ENCODE peak calls at places on chromosome 3, in ten cellular contexts. N is stromal cell of bone marrow, H is occipital lobe, Q is brain microvascular endothelial cell, M is PC-3, C is head of caudate nucleus, A is DMS53, W is endodermal cell, E is breast epithelium, O is cardiac fibroblast. L is an unnamed sample.

GRCh38 chr3:22922317-22922716 is 280.8 kb upstream of the UBE2E2 start:
- DNase-seq in H (no peak), Q (no peak), O (peak), W (no peak), M (peak), N (no peak), A (peak), C (no peak), E (no peak), L (no peak)

GRCh38 chr3:147407495-147408179 is 1.3 kb upstream of the ZIC4 start:
- DNase-seq in H (no peak), N (no peak), Q (no peak), C (no peak), O (no peak), M (no peak), E (no peak), W (no peak), A (no peak), L (no peak)

GRCh38 chr3:128222771-128223386 is 69.6 kb downstream of the EEFSEC start:
- DNase-seq in E (no peak), O (peak), M (peak), W (no peak), C (no peak), Q (no peak), N (no peak), A (no peak), H (no peak), L (no peak)

GRCh38 chr3:37945803-37946530 is 44.6 kb upstream of the VILL start:
- DNase-seq in N (no peak), W (peak), A (no peak), O (peak), C (no peak), E (peak), H (no peak), Q (peak), M (peak), L (peak)

GRCh38 chr3:52440671-52441070 is 4.2 kb downstream of the SEMA3G start:
- DNase-seq in Q (no peak), N (no peak), O (no peak), E (no peak), H (no peak), M (no peak), A (no peak), C (no peak), W (no peak), L (no peak)

GRCh38 chr3:89841041-89841440 is 733.6 kb downstream of the EPHA3 start:
- DNase-seq in H (no peak), C (no peak), M (peak), E (no peak), W (no peak), Q (peak), A (no peak), N (no peak), O (peak), L (no peak)

GRCh38 chr3:195394700-195395099 is 48.1 kb downstream of the ACAP2 start:
- DNase-seq in A (no peak), M (no peak), E (no peak), H (no peak), O (peak), C (no peak), N (peak), Q (peak), W (no peak), L (no peak)

GRCh38 chr3:42819351-42819965 is 10.2 kb downstream of the ACKR2 start:
- DNase-seq in A (peak), M (peak), N (no peak), E (no peak), H (no peak), O (no peak), Q (no peak), C (no peak), W (peak), L (no peak)

GRCh38 chr3:188352196-188352927 is 198.4 kb downstream of the LPP start:
- DNase-seq in O (no peak), A (no peak), Q (no peak), E (no peak), W (no peak), N (no peak), H (no peak), C (no peak), M (no peak), L (no peak)

GRCh38 chr3:54042259-54042823 is 80.0 kb upstream of the CACNA2D3 start:
- DNase-seq in A (no peak), N (no peak), H (no peak), Q (no peak), W (peak), C (no peak), O (no peak), E (no peak), M (peak), L (no peak)

GRCh38 chr3:141128126-141128777 is 77.1 kb downstream of the SPSB4 start:
- DNase-seq in A (no peak), H (no peak), E (no peak), Q (no peak), C (no peak), O (no peak), N (no peak), W (no peak), M (no peak), L (no peak)

GRCh38 chr3:37702478-37703154 is 159.1 kb upstream of the CTDSPL start:
- DNase-seq in A (no peak), E (no peak), W (peak), C (no peak), Q (no peak), H (no peak), O (no peak), N (no peak), M (no peak), L (no peak)

GRCh38 chr3:178146406-178146831 is 389.8 kb upstream of the KCNMB2 start:
- DNase-seq in W (no peak), H (no peak), Q (no peak), A (peak), O (no peak), C (no peak), E (no peak), N (no peak), M (peak), L (no peak)

GRCh38 chr3:178419078-178419477 is 117.2 kb upstream of the KCNMB2 start:
- DNase-seq in M (peak), H (no peak), N (no peak), Q (peak), E (no peak), W (no peak), A (peak), O (peak), C (no peak), L (no peak)

GRCh38 chr3:52001443-52001974 is 5.8 kb upstream of the RPL29 start:
- DNase-seq in H (peak), O (peak), N (no peak), C (peak), E (peak), W (peak), M (peak), Q (peak), A (peak), L (no peak)

GRCh38 chr3:113166719-113167492 is 44.5 kb upstream of the BOC start:
- DNase-seq in H (no peak), W (peak), N (peak), E (peak), C (peak), A (no peak), Q (no peak), O (peak), M (peak), L (no peak)

GRCh38 chr3:112486811-112487505 is 12.3 kb downstream of the BTLA start:
- DNase-seq in A (no peak), E (no peak), C (no peak), O (peak), W (no peak), N (no peak), Q (peak), M (no peak), H (no peak), L (no peak)

GRCh38 chr3:185253645-185254410 is at the start of gene EHHADH:
- DNase-seq in M (peak), A (peak), Q (peak), N (peak), W (peak), C (peak), O (peak), E (peak), H (no peak), L (no peak)

GRCh38 chr3:54670269-54671000 is 257.4 kb downstream of the LRTM1 start:
- DNase-seq in O (no peak), M (no peak), E (no peak), C (no peak), A (no peak), N (no peak), W (peak), H (no peak), Q (no peak), L (no peak)

GRCh38 chr3:17154941-17155340 is 270.2 kb downstream of the PLCL2 start:
- DNase-seq in H (no peak), W (no peak), E (no peak), N (no peak), C (no peak), Q (no peak), O (no peak), A (no peak), M (no peak), L (no peak)

GRCh38 chr3:125960066-125960424 is 8.9 kb upstream of the ROPN1B start:
- DNase-seq in M (no peak), H (no peak), E (no peak), N (no peak), W (no peak), C (no peak), O (no peak), A (no peak), Q (no peak), L (no peak)

GRCh38 chr3:5010706-5011554 is 31.7 kb downstream of the BHLHE40 start:
- DNase-seq in O (no peak), A (no peak), W (peak), N (no peak), E (no peak), C (no peak), H (no peak), M (no peak), Q (no peak), L (no peak)

GRCh38 chr3:52805270-52806039 is 10.9 kb downstream of the ITIH3 start:
- DNase-seq in Q (no peak), N (no peak), H (no peak), O (no peak), A (no peak), C (no peak), W (no peak), M (no peak), E (no peak), L (no peak)

GRCh38 chr3:121626495-121626894 is 33.3 kb downstream of the FBXO40 start:
- DNase-seq in M (no peak), O (no peak), H (no peak), C (no peak), A (no peak), E (no peak), W (no peak), Q (no peak), N (no peak), L (no peak)

GRCh38 chr3:33980252-33980651 is 181.8 kb downstream of the PDCD6IP start:
- DNase-seq in N (peak), W (peak), C (no peak), E (no peak), O (peak), M (peak), A (peak), Q (peak), H (no peak), L (peak)

GRCh38 chr3:190017575-190018288 is 103.0 kb downstream of the P3H2 start:
- DNase-seq in H (no peak), Q (peak), M (peak), A (peak), C (peak), O (peak), E (no peak), W (peak), N (no peak), L (peak)

GRCh38 chr3:168801792-168802191 is 706.1 kb upstream of the GOLIM4 start:
- DNase-seq in W (no peak), N (peak), M (peak), A (peak), O (peak), Q (peak), H (no peak), C (no peak), E (no peak), L (peak)

GRCh38 chr3:11568503-11569155 is 75.1 kb downstream of the VGLL4 start:
- DNase-seq in M (peak), O (peak), C (peak), Q (peak), N (peak), H (peak), A (no peak), W (no peak), E (peak), L (no peak)

GRCh38 chr3:177905173-177905894 is 630.9 kb upstream of the KCNMB2 start:
- DNase-seq in O (peak), W (no peak), E (no peak), M (peak), Q (peak), H (no peak), N (peak), C (no peak), A (no peak), L (no peak)

GRCh38 chr3:193391902-193392301 is 13.3 kb upstream of the ATP13A5 start:
- DNase-seq in N (no peak), E (peak), M (peak), O (no peak), W (no peak), H (no peak), C (no peak), A (peak), Q (no peak), L (no peak)

GRCh38 chr3:47838503-47838902 is 35.6 kb downstream of the DHX30 start:
- DNase-seq in Q (no peak), A (no peak), M (no peak), H (no peak), N (no peak), O (no peak), E (no peak), W (no peak), C (no peak), L (no peak)

GRCh38 chr3:31895471-31895870 is 85.6 kb downstream of the OSBPL10 start:
- DNase-seq in E (no peak), Q (no peak), O (peak), W (no peak), C (no peak), N (no peak), H (no peak), M (no peak), A (no peak), L (no peak)

GRCh38 chr3:14507345-14507741 is 32.8 kb downstream of the GRIP2 start:
- DNase-seq in M (no peak), W (peak), N (no peak), O (no peak), E (no peak), C (no peak), A (peak), H (no peak), Q (no peak), L (no peak)

GRCh38 chr3:56819016-56819809 is 17.5 kb upstream of the ARHGEF3 start:
- DNase-seq in W (no peak), E (no peak), Q (no peak), N (no peak), C (no peak), M (peak), A (peak), H (no peak), O (peak), L (no peak)

GRCh38 chr3:129224984-129225393 is 24.4 kb upstream of the COPG1 start:
- DNase-seq in E (peak), M (peak), A (peak), N (peak), C (peak), W (peak), O (peak), H (peak), Q (peak), L (peak)

GRCh38 chr3:107913671-107914070 is 177.2 kb downstream of the CD47 start:
- DNase-seq in O (peak), M (peak), Q (no peak), W (no peak), H (no peak), N (no peak), A (no peak), C (no peak), E (no peak), L (no peak)

L was measured in glomerular endothelial cell.